ENCODE peak calls at places on chromosomes 13 and 19, in five cellular contexts. J, C, P, W and X are unnamed samples.

GRCh38 chr13:30708541-30708940 is 26.8 kb upstream of the ALOX5AP start:
- DNase-seq in J (no peak), C (no peak), P (no peak), W (no peak), X (no peak)

GRCh38 chr13:34107814-34108213 is 289.9 kb downstream of the RFC3 start:
- DNase-seq in J (no peak), C (no peak), P (no peak), W (no peak), X (no peak)

GRCh38 chr19:43596842-43597461 is 557 bp downstream of the ZNF576 start:
- DNase-seq in J (no peak), C (no peak), P (no peak), W (no peak), X (no peak)

GRCh38 chr13:106385669-106386068 is 149.8 kb downstream of the EFNB2 start:
- DNase-seq in J (no peak), C (no peak), P (no peak), W (no peak), X (no peak)

GRCh38 chr19:38527466-38528136 is 90.2 kb downstream of the MAP4K1 start:
- DNase-seq in J (peak), C (no peak), P (no peak), W (peak), X (peak)

GRCh38 chr19:955803-956746 is 28.1 kb upstream of the WDR18 start:
- DNase-seq in J (no peak), C (no peak), P (no peak), W (peak), X (peak)

GRCh38 chr19:42052241-42052863 is 17.7 kb downstream of the GRIK5 start:
- DNase-seq in J (no peak), C (no peak), P (no peak), W (no peak), X (no peak)

GRCh38 chr19:46661735-46662592 is 982 bp upstream of the DACT3 start:
- DNase-seq in J (peak), C (peak), P (peak), W (peak), X (peak)

GRCh38 chr13:42883771-42884170 is 102.4 kb downstream of the FAM216B start:
- DNase-seq in J (no peak), C (no peak), P (no peak), W (no peak), X (no peak)

GRCh38 chr13:34730966-34731365 is 211.1 kb upstream of the NBEA start:
- DNase-seq in J (no peak), C (no peak), P (no peak), W (no peak), X (no peak)